ENCODE peak calls at places on chromosomes 7 and 10, in seven cellular contexts. One of them, this sample, is unnamed.

GRCh38 chr7:2203551-2204300 is 29.0 kb downstream of the MAD1L1 start:
- DNase-seq in right atrium auricular region: no peak
- DNase-seq in lower lobe of right lung: no peak
- DNase-seq in ovary: peak; percentile 66
- DNase-seq in choroid plexus epithelial cell: peak; percentile 24
- DNase-seq in cardiac fibroblast: peak; percentile 61
- DNase-seq in HFFc6: no peak
- DNase-seq in this sample: no peak

GRCh38 chr10:122089343-122090015 is 100.5 kb downstream of the TACC2 start:
- DNase-seq in lower lobe of right lung: no peak
- DNase-seq in ovary: no peak
- DNase-seq in choroid plexus epithelial cell: no peak
- DNase-seq in cardiac fibroblast: no peak
- DNase-seq in right atrium auricular region: no peak
- DNase-seq in HFFc6: no peak
- DNase-seq in this sample: no peak

GRCh38 chr10:31315453-31315852 is 3.6 kb upstream of the ZEB1 start:
- DNase-seq in right atrium auricular region: no peak
- DNase-seq in cardiac fibroblast: peak; percentile 49
- DNase-seq in ovary: no peak
- DNase-seq in lower lobe of right lung: no peak
- DNase-seq in choroid plexus epithelial cell: peak; percentile 9
- DNase-seq in HFFc6: peak; percentile 71
- DNase-seq in this sample: no peak

GRCh38 chr7:53351681-53352080 is 316.2 kb downstream of the POM121L12 start:
- DNase-seq in right atrium auricular region: no peak
- DNase-seq in choroid plexus epithelial cell: no peak
- DNase-seq in cardiac fibroblast: no peak
- DNase-seq in ovary: no peak
- DNase-seq in HFFc6: no peak
- DNase-seq in lower lobe of right lung: no peak
- DNase-seq in this sample: no peak

GRCh38 chr10:48517482-48517881 is 87.4 kb downstream of the ARHGAP22 start:
- DNase-seq in HFFc6: no peak
- DNase-seq in lower lobe of right lung: no peak
- DNase-seq in right atrium auricular region: no peak
- DNase-seq in cardiac fibroblast: no peak
- DNase-seq in ovary: no peak
- DNase-seq in choroid plexus epithelial cell: no peak
- DNase-seq in this sample: no peak

GRCh38 chr10:112839928-112840654 is 110.0 kb upstream of the TCF7L2 start:
- DNase-seq in cardiac fibroblast: no peak
- DNase-seq in ovary: no peak
- DNase-seq in right atrium auricular region: no peak
- DNase-seq in choroid plexus epithelial cell: no peak
- DNase-seq in lower lobe of right lung: no peak
- DNase-seq in HFFc6: no peak
- DNase-seq in this sample: no peak

GRCh38 chr7:42832672-42833071 is 79.2 kb downstream of the C7orf25 start:
- DNase-seq in lower lobe of right lung: no peak
- DNase-seq in HFFc6: no peak
- DNase-seq in choroid plexus epithelial cell: no peak
- DNase-seq in cardiac fibroblast: no peak
- DNase-seq in ovary: no peak
- DNase-seq in right atrium auricular region: no peak
- DNase-seq in this sample: no peak

GRCh38 chr10:113524539-113525490 is 28.0 kb upstream of the HABP2 start:
- DNase-seq in right atrium auricular region: no peak
- DNase-seq in cardiac fibroblast: peak; percentile 14
- DNase-seq in HFFc6: peak; percentile 17
- DNase-seq in ovary: no peak
- DNase-seq in lower lobe of right lung: no peak
- DNase-seq in choroid plexus epithelial cell: no peak
- DNase-seq in this sample: no peak

GRCh38 chr7:144907577-144907976 is 71.7 kb upstream of the TPK1 start:
- DNase-seq in choroid plexus epithelial cell: no peak
- DNase-seq in cardiac fibroblast: no peak
- DNase-seq in HFFc6: no peak
- DNase-seq in ovary: no peak
- DNase-seq in lower lobe of right lung: no peak
- DNase-seq in right atrium auricular region: no peak
- DNase-seq in this sample: peak; percentile 27

GRCh38 chr10:82883588-82883987 is 1008.6 kb downstream of the NRG3 start:
- DNase-seq in lower lobe of right lung: no peak
- DNase-seq in ovary: no peak
- DNase-seq in HFFc6: peak; percentile 80
- DNase-seq in right atrium auricular region: no peak
- DNase-seq in cardiac fibroblast: no peak
- DNase-seq in choroid plexus epithelial cell: no peak
- DNase-seq in this sample: no peak

GRCh38 chr7:128041203-128041602 is 10.0 kb upstream of the LRRC4 start:
- DNase-seq in HFFc6: peak; percentile 69
- DNase-seq in cardiac fibroblast: peak; percentile 77
- DNase-seq in lower lobe of right lung: no peak
- DNase-seq in right atrium auricular region: no peak
- DNase-seq in choroid plexus epithelial cell: peak; percentile 82
- DNase-seq in ovary: no peak
- DNase-seq in this sample: no peak

GRCh38 chr7:165661-166369 is 26.6 kb upstream of the FAM20C start:
- DNase-seq in lower lobe of right lung: no peak
- DNase-seq in cardiac fibroblast: no peak
- DNase-seq in ovary: no peak
- DNase-seq in HFFc6: no peak
- DNase-seq in choroid plexus epithelial cell: no peak
- DNase-seq in right atrium auricular region: no peak
- DNase-seq in this sample: no peak

GRCh38 chr7:8991159-8991558 is 557.8 kb downstream of the NXPH1 start:
- DNase-seq in right atrium auricular region: no peak
- DNase-seq in HFFc6: no peak
- DNase-seq in cardiac fibroblast: no peak
- DNase-seq in lower lobe of right lung: no peak
- DNase-seq in ovary: no peak
- DNase-seq in choroid plexus epithelial cell: no peak
- DNase-seq in this sample: no peak
- TF ChIP-seq CTCF in right atrium auricular region: no peak
- TF ChIP-seq CTCF in HFFc6: no peak
- TF ChIP-seq CTCF in cardiac fibroblast: no peak
- TF ChIP-seq CTCF in lower lobe of right lung: no peak
- TF ChIP-seq CTCF in ovary: no peak
- TF ChIP-seq CTCF in choroid plexus epithelial cell: no peak
- TF ChIP-seq CTCF in this sample: no peak

GRCh38 chr7:117338020-117338419 is 15.2 kb upstream of the WNT2 start:
- DNase-seq in lower lobe of right lung: no peak
- DNase-seq in HFFc6: peak; percentile 33
- DNase-seq in cardiac fibroblast: peak; percentile 21
- DNase-seq in right atrium auricular region: no peak
- DNase-seq in choroid plexus epithelial cell: peak; percentile 24
- DNase-seq in ovary: no peak
- DNase-seq in this sample: no peak
- TF ChIP-seq CTCF in lower lobe of right lung: no peak
- TF ChIP-seq CTCF in HFFc6: peak; percentile 47
- TF ChIP-seq CTCF in cardiac fibroblast: no peak
- TF ChIP-seq CTCF in right atrium auricular region: no peak
- TF ChIP-seq CTCF in choroid plexus epithelial cell: peak; percentile 12
- TF ChIP-seq CTCF in ovary: no peak
- TF ChIP-seq CTCF in this sample: no peak

GRCh38 chr10:13801156-13801906 is 214.6 kb downstream of the PRPF18 start:
- DNase-seq in ovary: no peak
- DNase-seq in right atrium auricular region: no peak
- DNase-seq in cardiac fibroblast: no peak
- DNase-seq in choroid plexus epithelial cell: no peak
- DNase-seq in lower lobe of right lung: no peak
- DNase-seq in HFFc6: no peak
- DNase-seq in this sample: no peak

GRCh38 chr10:13795653-13796555 is 209.1 kb downstream of the PRPF18 start:
- DNase-seq in lower lobe of right lung: no peak
- DNase-seq in choroid plexus epithelial cell: no peak
- DNase-seq in right atrium auricular region: no peak
- DNase-seq in HFFc6: no peak
- DNase-seq in cardiac fibroblast: no peak
- DNase-seq in ovary: no peak
- DNase-seq in this sample: no peak

GRCh38 chr10:13794982-13795381 is 208.2 kb downstream of the PRPF18 start:
- DNase-seq in HFFc6: no peak
- DNase-seq in ovary: no peak
- DNase-seq in lower lobe of right lung: no peak
- DNase-seq in right atrium auricular region: no peak
- DNase-seq in cardiac fibroblast: no peak
- DNase-seq in choroid plexus epithelial cell: no peak
- DNase-seq in this sample: no peak

GRCh38 chr10:13801907-13802288 is 215.1 kb downstream of the PRPF18 start:
- DNase-seq in ovary: no peak
- DNase-seq in choroid plexus epithelial cell: no peak
- DNase-seq in right atrium auricular region: no peak
- DNase-seq in cardiac fibroblast: no peak
- DNase-seq in HFFc6: no peak
- DNase-seq in lower lobe of right lung: no peak
- DNase-seq in this sample: no peak

GRCh38 chr10:13797171-13797570 is 210.4 kb downstream of the PRPF18 start:
- DNase-seq in lower lobe of right lung: no peak
- DNase-seq in cardiac fibroblast: no peak
- DNase-seq in right atrium auricular region: no peak
- DNase-seq in choroid plexus epithelial cell: no peak
- DNase-seq in ovary: no peak
- DNase-seq in HFFc6: no peak
- DNase-seq in this sample: no peak
- TF ChIP-seq CTCF in lower lobe of right lung: no peak
- TF ChIP-seq CTCF in cardiac fibroblast: no peak
- TF ChIP-seq CTCF in right atrium auricular region: no peak
- TF ChIP-seq CTCF in choroid plexus epithelial cell: no peak
- TF ChIP-seq CTCF in ovary: no peak
- TF ChIP-seq CTCF in HFFc6: no peak
- TF ChIP-seq CTCF in this sample: no peak

DNA sequence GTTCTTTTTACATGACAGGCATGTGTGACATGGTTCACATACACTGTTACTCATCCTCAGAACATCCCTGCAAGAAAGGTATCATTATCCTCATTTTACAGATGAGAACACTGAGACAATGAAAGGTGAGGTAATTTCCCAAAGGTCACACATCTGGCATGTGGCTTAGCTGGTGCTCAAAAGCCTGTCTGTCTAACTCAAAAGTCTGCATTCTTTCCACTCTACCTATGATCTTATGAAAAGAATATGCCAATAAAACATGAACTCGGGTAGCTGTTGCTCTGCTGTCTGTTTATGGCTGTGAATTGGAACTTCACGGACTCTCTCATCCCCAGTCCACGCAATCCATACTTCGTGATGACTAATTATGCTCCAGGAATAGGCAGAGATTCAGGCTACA is 79.0 kb upstream of the ODAD2 start:
- DNase-seq in cardiac fibroblast: no peak
- DNase-seq in lower lobe of right lung: no peak
- DNase-seq in HFFc6: peak; percentile 85
- DNase-seq in right atrium auricular region: no peak
- DNase-seq in ovary: no peak
- DNase-seq in choroid plexus epithelial cell: no peak
- DNase-seq in this sample: no peak
- TF ChIP-seq CTCF in cardiac fibroblast: no peak
- TF ChIP-seq CTCF in lower lobe of right lung: no peak
- TF ChIP-seq CTCF in HFFc6: no peak
- TF ChIP-seq CTCF in right atrium auricular region: no peak
- TF ChIP-seq CTCF in ovary: no peak
- TF ChIP-seq CTCF in choroid plexus epithelial cell: no peak
- TF ChIP-seq CTCF in this sample: no peak

GRCh38 chr10:20029523-20029922 is 213.3 kb downstream of the PLXDC2 start:
- DNase-seq in ovary: no peak
- DNase-seq in lower lobe of right lung: no peak
- DNase-seq in choroid plexus epithelial cell: no peak
- DNase-seq in cardiac fibroblast: no peak
- DNase-seq in right atrium auricular region: no peak
- DNase-seq in HFFc6: no peak
- DNase-seq in this sample: no peak
- TF ChIP-seq CTCF in ovary: no peak
- TF ChIP-seq CTCF in lower lobe of right lung: no peak
- TF ChIP-seq CTCF in choroid plexus epithelial cell: no peak
- TF ChIP-seq CTCF in cardiac fibroblast: no peak
- TF ChIP-seq CTCF in right atrium auricular region: no peak
- TF ChIP-seq CTCF in HFFc6: no peak
- TF ChIP-seq CTCF in this sample: no peak

GRCh38 chr10:17229717-17229966 is 1.6 kb downstream of the VIM start:
- DNase-seq in ovary: no peak
- DNase-seq in lower lobe of right lung: no peak
- DNase-seq in cardiac fibroblast: no peak
- DNase-seq in HFFc6: no peak
- DNase-seq in right atrium auricular region: no peak
- DNase-seq in choroid plexus epithelial cell: no peak
- DNase-seq in this sample: no peak
- TF ChIP-seq CTCF in ovary: no peak
- TF ChIP-seq CTCF in lower lobe of right lung: no peak
- TF ChIP-seq CTCF in cardiac fibroblast: no peak
- TF ChIP-seq CTCF in HFFc6: no peak
- TF ChIP-seq CTCF in right atrium auricular region: no peak
- TF ChIP-seq CTCF in choroid plexus epithelial cell: no peak
- TF ChIP-seq CTCF in this sample: no peak